ENCODE peak calls at places on chromosomes 2 and 18, in five cellular contexts. D, R, Z, E and I are unnamed samples.
A peak's percentile ranks its signal among the peaks of the same experiment; 100 is the strongest.

GRCh38 chr18:12944724-12945123 is 3.1 kb upstream of the SEH1L start:
- DNase-seq in D (no peak), Z (no peak), R (no peak), E (no peak), I (no peak)

GRCh38 chr2:35428548-35428947 is 927.0 kb upstream of the CRIM1 start:
- DNase-seq in D (peak; percentile 17), Z (no peak), R (no peak), E (peak; percentile 65), I (peak; percentile 27)

GRCh38 chr18:50374753-50375391 is at the start of gene SKA1:
- DNase-seq in E (peak; percentile 98), Z (peak; percentile 92), R (peak; percentile 89), D (peak; percentile 94), I (peak; percentile 98)

GRCh38 chr2:31235504-31235902 is 1.6 kb downstream of the EHD3 start:
- DNase-seq in D (no peak), Z (peak; percentile 85), R (peak; percentile 92), E (no peak), I (no peak)

GRCh38 chr2:9162841-9163240 is 43.8 kb upstream of the ASAP2 start:
- DNase-seq in E (no peak), Z (no peak), R (no peak), D (no peak), I (no peak)

GRCh38 chr18:33733376-33733775 is 155.4 kb downstream of the ASXL3 start:
- DNase-seq in R (no peak), E (no peak), Z (no peak), D (no peak), I (no peak)

GRCh38 chr2:183541766-183542165 is 417.5 kb downstream of the NUP35 start:
- DNase-seq in E (no peak), R (no peak), Z (peak; percentile 43), D (no peak), I (peak; percentile 74)

GRCh38 chr18:54127759-54128378 is 96.6 kb downstream of the MBD2 start:
- DNase-seq in E (peak; percentile 68), D (peak; percentile 54), Z (peak; percentile 71), R (peak; percentile 54), I (peak; percentile 58)

GRCh38 chr2:128623776-128624424 is 305.2 kb upstream of the HS6ST1 start:
- DNase-seq in D (no peak), R (peak; percentile 95), Z (peak; percentile 57), E (no peak), I (no peak)

GRCh38 chr2:223566398-223566797 is 35.8 kb downstream of the SCG2 start:
- DNase-seq in R (no peak), D (no peak), Z (no peak), E (no peak), I (no peak)

GRCh38 chr2:30631051-30631671 is 176.1 kb downstream of the CAPN13 start:
- DNase-seq in R (peak; percentile 13), E (no peak), D (no peak), Z (peak; percentile 25), I (no peak)

GRCh38 chr2:74991977-74992376 is 33.5 kb downstream of the POLE4 start:
- DNase-seq in E (no peak), R (peak; percentile 73), D (no peak), Z (peak; percentile 91), I (peak; percentile 69)

GRCh38 chr2:239316562-239317465 is 84.0 kb downstream of the HDAC4 start:
- DNase-seq in Z (no peak), E (peak; percentile 17), R (peak; percentile 41), D (no peak), I (no peak)

GRCh38 chr2:188588235-188588634 is 296.6 kb downstream of the GULP1 start:
- DNase-seq in R (peak; percentile 20), D (no peak), Z (no peak), E (no peak), I (no peak)

GRCh38 chr18:56200381-56200831 is 438.0 kb downstream of the TXNL1 start:
- DNase-seq in R (peak; percentile 88), Z (peak; percentile 77), D (no peak), E (no peak), I (no peak)

GRCh38 chr2:71530246-71530986 is 77.1 kb downstream of the DYSF start:
- DNase-seq in D (peak; percentile 54), Z (peak; percentile 49), E (peak; percentile 71), R (peak; percentile 28), I (peak; percentile 64)

GRCh38 chr2:239928457-239929350 is 96.4 kb downstream of the NDUFA10 start:
- DNase-seq in Z (no peak), D (no peak), R (no peak), E (peak; percentile 54), I (no peak)

GRCh38 chr2:12389354-12390045 is 327.2 kb upstream of the TRIB2 start:
- DNase-seq in E (no peak), D (no peak), Z (no peak), R (peak; percentile 23), I (peak; percentile 12)

GRCh38 chr2:114724513-114724912 is 282.1 kb downstream of the DPP10 start:
- DNase-seq in R (no peak), D (no peak), E (no peak), Z (no peak), I (no peak)

GRCh38 chr2:116804901-116805300 is 1009.6 kb upstream of the DDX18 start:
- DNase-seq in Z (no peak), R (no peak), D (no peak), E (no peak), I (no peak)

GRCh38 chr2:96146151-96146880 is 1.1 kb upstream of the DUSP2 start:
- DNase-seq in E (peak; percentile 29), D (no peak), R (peak; percentile 16), Z (no peak), I (peak; percentile 44)

GRCh38 chr2:20604401-20604911 is 46.4 kb downstream of the HS1BP3 start:
- DNase-seq in E (no peak), Z (no peak), D (no peak), R (no peak), I (no peak)

GRCh38 chr2:119243621-119244020 is 20.0 kb downstream of the STEAP3 start:
- DNase-seq in R (no peak), E (no peak), Z (no peak), D (no peak), I (no peak)

GRCh38 chr2:194096402-194096801 is 1560.6 kb upstream of the SLC39A10 start:
- DNase-seq in D (no peak), Z (no peak), E (no peak), R (no peak), I (no peak)

GRCh38 chr2:102514061-102514785 is 41.2 kb downstream of the SLC9A4 start:
- DNase-seq in D (no peak), E (no peak), Z (peak; percentile 82), R (peak; percentile 89), I (peak; percentile 91)

GRCh38 chr2:159119652-159120257 is 151.3 kb downstream of the TANC1 start:
- DNase-seq in D (no peak), E (no peak), R (peak; percentile 56), Z (peak; percentile 31), I (peak; percentile 78)

GRCh38 chr2:28367667-28368416 is 24.8 kb upstream of the FOSL2 start:
- DNase-seq in Z (no peak), R (no peak), D (no peak), E (no peak), I (no peak)

GRCh38 chr2:166140922-166141321 is 13.1 kb upstream of the SCN1A start:
- DNase-seq in E (no peak), R (no peak), Z (no peak), D (no peak), I (no peak)

GRCh38 chr2:108591163-108591562 is 56.9 kb downstream of the LIMS1 start:
- DNase-seq in E (no peak), D (no peak), Z (no peak), R (no peak), I (no peak)

GRCh38 chr2:95166065-95166763 is 605 bp downstream of the ZNF2 start:
- DNase-seq in R (no peak), E (no peak), D (no peak), Z (no peak), I (no peak)

GRCh38 chr2:23286765-23287155 is 98.2 kb upstream of the KLHL29 start:
- DNase-seq in E (no peak), D (no peak), R (peak; percentile 66), Z (peak; percentile 65), I (peak; percentile 58)
- H2AFZ ChIP-seq in E (no peak overlapping the region), D (peak overlapping the region; percentile 62), R (peak overlapping the region; percentile 2), Z (no peak overlapping the region), I (no peak overlapping the region)

GRCh38 chr2:53767405-53768232 is at the start of gene CHAC2:
- DNase-seq in R (peak; percentile 78), D (peak; percentile 74), E (peak; percentile 80), Z (peak; percentile 88), I (peak; percentile 69)

GRCh38 chr2:53770264-53770663 is 2.7 kb downstream of the CHAC2 start:
- DNase-seq in D (no peak), Z (no peak), R (no peak), E (no peak), I (no peak)

GRCh38 chr2:53765749-53766148 is 1.9 kb upstream of the CHAC2 start:
- DNase-seq in R (no peak), D (no peak), Z (no peak), E (no peak), I (no peak)

GRCh38 chr2:53769318-53769945 is 1.8 kb downstream of the CHAC2 start:
- DNase-seq in D (no peak), Z (no peak), E (no peak), R (no peak), I (no peak)

DNA sequence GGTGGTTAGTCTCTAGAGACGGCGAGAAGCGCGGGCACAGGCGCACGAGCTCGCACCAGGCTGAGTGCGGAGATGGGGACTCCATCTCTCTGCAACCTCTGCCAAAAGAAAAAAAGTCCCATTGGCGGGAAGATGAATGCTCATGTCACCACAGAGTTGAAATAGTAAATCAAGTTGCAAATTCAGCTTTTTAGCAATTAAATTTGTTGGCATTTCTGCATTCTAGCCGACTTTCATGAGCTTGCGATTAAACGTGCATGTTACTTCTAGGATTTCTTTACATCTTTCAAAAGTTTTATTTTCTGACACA is 584 bp downstream of the CHAC2 start:
- DNase-seq in R (no peak), D (peak; percentile 37), E (peak; percentile 50), Z (peak; percentile 56), I (no peak)
- H3K18ac ChIP-seq in R (no peak overlapping the region), D (no peak overlapping the region), E (peak overlapping the region; percentile 63), Z (no peak overlapping the region), I (peak overlapping the region; percentile 49)

DNA sequence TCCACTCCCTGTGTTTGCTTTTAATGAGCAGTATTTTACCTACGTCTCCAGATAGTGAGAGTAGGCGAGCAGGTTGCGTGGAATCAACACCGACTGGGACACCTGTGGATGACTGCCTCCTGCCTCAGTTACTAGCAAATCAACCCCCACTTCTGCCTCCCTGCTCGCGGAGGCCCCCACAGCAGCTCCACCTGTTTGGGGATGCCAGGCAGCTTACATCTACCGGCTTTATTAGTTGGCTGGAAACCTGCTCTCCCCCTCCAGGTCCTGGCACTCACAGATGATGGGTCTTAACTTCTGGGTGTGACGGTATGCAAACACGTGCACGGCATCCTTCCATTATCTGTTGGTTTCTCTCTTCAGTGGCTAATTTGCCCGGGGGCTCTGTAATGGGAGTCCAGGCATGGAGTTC is 164.4 kb upstream of the SESTD1 start:
- DNase-seq in D (no peak), Z (no peak), E (no peak), R (no peak), I (peak; percentile 36)
- H2AFZ ChIP-seq in D (peak overlapping the region; percentile 62), Z (no peak overlapping the region), E (peak overlapping the region; percentile 32), R (peak overlapping the region; percentile 62), I (no peak overlapping the region)

DNA sequence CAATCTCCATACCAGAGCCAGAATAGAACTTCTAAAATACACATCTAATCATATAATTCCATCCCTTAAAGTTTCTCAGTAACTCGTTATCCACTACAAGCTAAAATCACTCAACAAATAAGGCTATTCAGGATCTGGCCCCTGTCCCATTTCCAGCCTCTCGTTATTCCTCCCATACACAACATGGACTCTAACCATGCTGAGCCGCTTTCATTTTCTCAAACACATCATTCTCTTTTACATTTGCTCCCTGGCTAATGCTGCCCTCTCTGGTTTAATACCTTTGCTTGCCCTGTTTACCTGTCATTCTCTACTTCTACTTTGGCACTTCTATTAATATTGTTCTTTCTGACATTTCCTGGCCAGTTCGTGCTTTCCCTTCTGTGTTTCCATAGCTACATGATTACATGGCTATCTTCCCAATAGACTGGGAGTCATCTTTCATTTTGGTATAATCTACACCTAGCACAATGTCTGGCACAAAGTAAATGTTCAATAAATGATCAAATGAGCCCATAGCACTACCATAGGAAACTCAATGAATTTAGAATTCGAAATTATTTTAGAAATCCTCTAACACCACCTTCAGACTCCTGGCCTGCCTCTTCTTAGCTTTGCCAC is 163.6 kb upstream of the VRK2 start:
- DNase-seq in Z (no peak), R (no peak), E (no peak), D (no peak), I (peak; percentile 11)
- H3K18ac ChIP-seq in Z (no peak overlapping the region), R (no peak overlapping the region), E (no peak overlapping the region), D (no peak overlapping the region), I (no peak overlapping the region)